ENCODE peak calls at places on chromosomes 13 and 19, in five cellular contexts. U is retina, O is foreskin fibroblast, G is NCI-H1417, C is NCI-H1436. T is an unnamed sample.

GRCh38 chr13:29733069-29733700 is 117.2 kb downstream of the UBL3 start:
- DNase-seq in U (no peak), O (no peak), G (no peak), C (no peak), T (no peak)

GRCh38 chr13:112725346-112726017 is 35.6 kb downstream of the ATP11A start:
- DNase-seq in U (no peak), O (no peak), G (peak; percentile 92), C (peak; percentile 52), T (peak; percentile 39)

GRCh38 chr19:47272448-47273312 is 2.0 kb upstream of the INAFM1 start:
- DNase-seq in U (no peak), O (peak; percentile 52), G (no peak), C (peak; percentile 43), T (no peak)

GRCh38 chr13:111981006-111981405 is 85.9 kb upstream of the SOX1 start:
- DNase-seq in U (no peak), O (no peak), G (no peak), C (no peak), T (no peak)

GRCh38 chr19:38164526-38164925 is 59.5 kb downstream of the DPF1 start:
- DNase-seq in U (no peak), O (no peak), G (no peak), C (no peak), T (no peak)

GRCh38 chr19:56099638-56100539 is 21.2 kb downstream of the ZNF787 start:
- DNase-seq in U (no peak), O (no peak), G (no peak), C (no peak), T (no peak)

GRCh38 chr19:11541238-11541637 is 2.6 kb downstream of the CNN1 start:
- DNase-seq in U (no peak), O (no peak), G (no peak), C (no peak), T (no peak)

GRCh38 chr19:4976412-4977298 is 7.7 kb downstream of the KDM4B start:
- DNase-seq in U (no peak), O (peak; percentile 96), G (no peak), C (no peak), T (peak; percentile 89)

GRCh38 chr13:43100667-43101066 is 77.3 kb downstream of the DNAJC15 start:
- DNase-seq in U (no peak), O (no peak), G (no peak), C (no peak), T (no peak)

GRCh38 chr19:39940221-39940833 is 5.9 kb upstream of the FCGBP start:
- DNase-seq in U (no peak), O (no peak), G (no peak), C (no peak), T (no peak)

GRCh38 chr13:100657881-100658315 is 16.7 kb downstream of the TMTC4 start:
- DNase-seq in U (no peak), O (no peak), G (no peak), C (no peak), T (no peak)

GRCh38 chr19:54137913-54138776 is 583 bp downstream of the CNOT3 start:
- DNase-seq in U (peak; percentile 10), O (peak; percentile 49), G (peak; percentile 39), C (no peak), T (no peak)

GRCh38 chr13:67792151-67792665 is 562.1 kb upstream of the PCDH9 start:
- DNase-seq in U (no peak), O (no peak), G (peak; percentile 84), C (no peak), T (peak; percentile 4)

GRCh38 chr19:51186323-51186722 is 38.6 kb upstream of the CD33 start:
- DNase-seq in U (no peak), O (no peak), G (peak; percentile 7), C (no peak), T (no peak)

GRCh38 chr19:21322528-21322927 is 6.7 kb downstream of the ZNF708 start:
- DNase-seq in U (no peak), O (no peak), G (no peak), C (no peak), T (no peak)

GRCh38 chr13:108929532-108929931 is 300.1 kb downstream of the MYO16 start:
- DNase-seq in U (no peak), O (peak; percentile 31), G (peak; percentile 26), C (no peak), T (no peak)

GRCh38 chr13:58620171-58620570 is 988.6 kb downstream of the PCDH17 start:
- DNase-seq in U (peak; percentile 22), O (no peak), G (peak; percentile 63), C (no peak), T (no peak)

GRCh38 chr19:51460164-51460992 is 2.1 kb upstream of the SIGLEC8 start:
- DNase-seq in U (peak; percentile 48), O (peak; percentile 5), G (no peak), C (no peak), T (no peak)

GRCh38 chr13:29520671-29521070 is 74.8 kb downstream of the SLC7A1 start:
- DNase-seq in U (no peak), O (peak; percentile 89), G (no peak), C (no peak), T (peak; percentile 38)

GRCh38 chr19:50896591-50897190 is 14.5 kb downstream of the KLK4 start:
- DNase-seq in U (no peak), O (peak; percentile 12), G (peak; percentile 58), C (peak; percentile 35), T (no peak)

GRCh38 chr13:50613356-50613831 is 230.1 kb downstream of the DLEU7 start:
- DNase-seq in U (no peak), O (peak; percentile 24), G (no peak), C (no peak), T (no peak)

GRCh38 chr13:98109226-98109625 is 33.7 kb upstream of the FARP1 start:
- DNase-seq in U (no peak), O (no peak), G (no peak), C (no peak), T (no peak)

GRCh38 chr19:38742906-38743305 is 1.4 kb downstream of the CAPN12 start:
- DNase-seq in U (no peak), O (no peak), G (no peak), C (no peak), T (no peak)

GRCh38 chr19:38596057-38596981 is 21.4 kb downstream of the MAP4K1 start:
- DNase-seq in U (peak; percentile 85), O (peak; percentile 32), G (peak; percentile 95), C (no peak), T (no peak)

GRCh38 chr19:588758-589692 is 656 bp upstream of the HCN2 start:
- DNase-seq in U (no peak), O (no peak), G (peak; percentile 88), C (peak; percentile 47), T (no peak)

GRCh38 chr13:33139186-33139585 is 123.0 kb downstream of the KL start:
- DNase-seq in U (no peak), O (no peak), G (no peak), C (no peak), T (no peak)

GRCh38 chr19:50695251-50696064 is 24.1 kb downstream of the SHANK1 start:
- DNase-seq in U (peak; percentile 86), O (peak; percentile 40), G (peak; percentile 89), C (no peak), T (no peak)

GRCh38 chr13:51317262-51317661 is 22.2 kb upstream of the SERPINE3 start:
- DNase-seq in U (no peak), O (peak; percentile 74), G (no peak), C (no peak), T (peak; percentile 33)

GRCh38 chr13:83499286-83499685 is 383.0 kb downstream of the SLITRK1 start:
- DNase-seq in U (no peak), O (peak; percentile 43), G (no peak), C (no peak), T (peak; percentile 31)

GRCh38 chr13:98848736-98849135 is 96.3 kb upstream of the SLC15A1 start:
- DNase-seq in U (no peak), O (no peak), G (no peak), C (no peak), T (no peak)

GRCh38 chr13:50453238-50453637 is 390.3 kb downstream of the DLEU7 start:
- DNase-seq in U (no peak), O (peak; percentile 58), G (no peak), C (no peak), T (no peak)

GRCh38 chr13:24654741-24655140 is 25.5 kb upstream of the ATP12A start:
- DNase-seq in U (no peak), O (peak; percentile 67), G (no peak), C (no peak), T (no peak)

GRCh38 chr19:3463959-3464796 is 16.1 kb downstream of the SMIM24 start:
- DNase-seq in U (peak; percentile 42), O (no peak), G (no peak), C (no peak), T (no peak)

GRCh38 chr13:74024856-74025255 is 109.3 kb downstream of the KLF12 start:
- DNase-seq in U (no peak), O (no peak), G (no peak), C (no peak), T (no peak)

GRCh38 chr19:41705393-41706174 is 2.8 kb upstream of the CEACAM5 start:
- DNase-seq in U (no peak), O (peak; percentile 31), G (no peak), C (no peak), T (no peak)

GRCh38 chr19:54248016-54248601 is 5.5 kb upstream of the LILRA6 start:
- DNase-seq in U (no peak), O (peak; percentile 36), G (no peak), C (no peak), T (peak; percentile 4)

GRCh38 chr13:35448465-35448864 is 28.0 kb downstream of the MAB21L1 start:
- DNase-seq in U (no peak), O (no peak), G (no peak), C (no peak), T (no peak)